ENCODE peak calls at places on chromosomes 13 and 19, in four cellular contexts. One of them, this sample, is unnamed.

GRCh38 chr13:73902296-73902695 is 231.9 kb downstream of the KLF12 start:
- DNase-seq in GM23338: no peak
- DNase-seq in cardiac muscle cell: no peak
- DNase-seq in osteoblast: no peak
- DNase-seq in this sample: no peak

GRCh38 chr13:27960362-27961226 is 8.5 kb downstream of the CDX2 start:
- DNase-seq in GM23338: peak
- DNase-seq in cardiac muscle cell: peak
- DNase-seq in osteoblast: peak
- DNase-seq in this sample: peak

GRCh38 chr19:13037718-13038117 is 42.4 kb downstream of the NFIX start:
- DNase-seq in GM23338: no peak
- DNase-seq in cardiac muscle cell: no peak
- DNase-seq in osteoblast: no peak
- DNase-seq in this sample: no peak

GRCh38 chr13:19713186-19713965 is 69.4 kb downstream of the PSPC1 start:
- DNase-seq in GM23338: no peak
- DNase-seq in cardiac muscle cell: peak
- DNase-seq in osteoblast: no peak
- DNase-seq in this sample: no peak

GRCh38 chr19:51690359-51691121 is 2.6 kb upstream of the SPACA6 start:
- DNase-seq in GM23338: peak
- DNase-seq in cardiac muscle cell: peak
- DNase-seq in osteoblast: peak
- DNase-seq in this sample: peak

GRCh38 chr19:30328096-30328495 is 44.1 kb upstream of the ZNF536 start:
- DNase-seq in GM23338: no peak
- DNase-seq in cardiac muscle cell: no peak
- DNase-seq in osteoblast: no peak
- DNase-seq in this sample: no peak

GRCh38 chr13:43331676-43332075 is 308.3 kb downstream of the DNAJC15 start:
- DNase-seq in GM23338: no peak
- DNase-seq in cardiac muscle cell: no peak
- DNase-seq in osteoblast: no peak
- DNase-seq in this sample: peak

GRCh38 chr13:113520571-113520970 is 30.1 kb upstream of the DCUN1D2 start:
- DNase-seq in GM23338: no peak
- DNase-seq in cardiac muscle cell: no peak
- DNase-seq in osteoblast: no peak
- DNase-seq in this sample: no peak

GRCh38 chr19:6753178-6754031 is 13.8 kb downstream of the SH2D3A start:
- DNase-seq in GM23338: peak
- DNase-seq in cardiac muscle cell: peak
- DNase-seq in osteoblast: peak
- DNase-seq in this sample: peak

GRCh38 chr13:67184247-67184646 is 45.9 kb downstream of the PCDH9 start:
- DNase-seq in GM23338: no peak
- DNase-seq in cardiac muscle cell: no peak
- DNase-seq in osteoblast: no peak
- DNase-seq in this sample: no peak

GRCh38 chr13:38693641-38694040 is 6.8 kb downstream of the FREM2 start:
- DNase-seq in GM23338: no peak
- DNase-seq in cardiac muscle cell: peak
- DNase-seq in osteoblast: no peak
- DNase-seq in this sample: no peak

GRCh38 chr19:30107351-30107750 is 165.3 kb downstream of the URI1 start:
- DNase-seq in GM23338: no peak
- DNase-seq in cardiac muscle cell: no peak
- DNase-seq in osteoblast: no peak
- DNase-seq in this sample: no peak

GRCh38 chr19:4868286-4868834 is 893 bp upstream of the PLIN3 start:
- DNase-seq in GM23338: no peak
- DNase-seq in cardiac muscle cell: no peak
- DNase-seq in osteoblast: peak
- DNase-seq in this sample: no peak

GRCh38 chr19:55486971-55487883 is 1.0 kb upstream of the SSC5D start:
- DNase-seq in GM23338: no peak
- DNase-seq in cardiac muscle cell: peak
- DNase-seq in osteoblast: peak
- DNase-seq in this sample: peak

GRCh38 chr19:47663435-47663910 is 49.7 kb upstream of the EHD2 start:
- DNase-seq in GM23338: no peak
- DNase-seq in cardiac muscle cell: no peak
- DNase-seq in osteoblast: peak
- DNase-seq in this sample: no peak

GRCh38 chr13:43036386-43037220 is 13.2 kb downstream of the DNAJC15 start:
- DNase-seq in GM23338: peak
- DNase-seq in cardiac muscle cell: no peak
- DNase-seq in osteoblast: no peak
- DNase-seq in this sample: peak

GRCh38 chr13:33206425-33206824 is 79.1 kb downstream of the STARD13 start:
- DNase-seq in GM23338: no peak
- DNase-seq in cardiac muscle cell: no peak
- DNase-seq in osteoblast: no peak
- DNase-seq in this sample: no peak

GRCh38 chr19:7978196-7978825 is 27.1 kb downstream of the ELAVL1 start:
- DNase-seq in GM23338: no peak
- DNase-seq in cardiac muscle cell: no peak
- DNase-seq in osteoblast: peak
- DNase-seq in this sample: no peak

GRCh38 chr13:110319774-110320509 is 12.9 kb downstream of the COL4A2 start:
- DNase-seq in GM23338: no peak
- DNase-seq in cardiac muscle cell: no peak
- DNase-seq in osteoblast: peak
- DNase-seq in this sample: no peak

GRCh38 chr13:111943229-111943795 is 123.6 kb upstream of the SOX1 start:
- DNase-seq in GM23338: no peak
- DNase-seq in cardiac muscle cell: no peak
- DNase-seq in osteoblast: no peak
- DNase-seq in this sample: no peak

GRCh38 chr13:78182813-78183212 is 264.2 kb upstream of the EDNRB start:
- DNase-seq in GM23338: no peak
- DNase-seq in cardiac muscle cell: no peak
- DNase-seq in osteoblast: no peak
- DNase-seq in this sample: no peak

GRCh38 chr19:39827216-39827615 is 6.7 kb downstream of the DYRK1B start:
- DNase-seq in GM23338: no peak
- DNase-seq in cardiac muscle cell: no peak
- DNase-seq in osteoblast: peak
- DNase-seq in this sample: no peak

GRCh38 chr19:35446194-35446593 is 1.9 kb upstream of the FFAR2 start:
- DNase-seq in GM23338: no peak
- DNase-seq in cardiac muscle cell: no peak
- DNase-seq in osteoblast: no peak
- DNase-seq in this sample: no peak

GRCh38 chr19:24032651-24033050 is 54.3 kb upstream of the ZNF254 start:
- DNase-seq in GM23338: no peak
- DNase-seq in cardiac muscle cell: no peak
- DNase-seq in osteoblast: no peak
- DNase-seq in this sample: no peak

GRCh38 chr19:24033308-24033961 is 53.6 kb upstream of the ZNF254 start:
- DNase-seq in GM23338: peak
- DNase-seq in cardiac muscle cell: peak
- DNase-seq in osteoblast: peak
- DNase-seq in this sample: peak

GRCh38 chr19:24029941-24030636 is 56.9 kb upstream of the ZNF254 start:
- DNase-seq in GM23338: peak
- DNase-seq in cardiac muscle cell: no peak
- DNase-seq in osteoblast: no peak
- DNase-seq in this sample: no peak

GRCh38 chr19:24033962-24034342 is 53.0 kb upstream of the ZNF254 start:
- DNase-seq in GM23338: peak
- DNase-seq in cardiac muscle cell: peak
- DNase-seq in osteoblast: peak
- DNase-seq in this sample: peak
- TF ChIP-seq CTCF in GM23338: no peak
- TF ChIP-seq CTCF in cardiac muscle cell: no peak
- TF ChIP-seq CTCF in osteoblast: no peak
- TF ChIP-seq CTCF in this sample: no peak

GRCh38 chr13:36880961-36881360 is 39.1 kb downstream of the SMAD9 start:
- DNase-seq in GM23338: no peak
- DNase-seq in cardiac muscle cell: no peak
- DNase-seq in osteoblast: no peak
- DNase-seq in this sample: no peak
- H3K27ac ChIP-seq in GM23338: no peak
- H3K27ac ChIP-seq in cardiac muscle cell: no peak
- H3K27ac ChIP-seq in osteoblast: no peak
- H3K27ac ChIP-seq in this sample: no peak

GRCh38 chr19:1860821-1861598 is 2.4 kb downstream of the KLF16 start:
- DNase-seq in GM23338: no peak
- DNase-seq in cardiac muscle cell: no peak
- DNase-seq in osteoblast: no peak
- DNase-seq in this sample: no peak
- H3K4me3 ChIP-seq in GM23338: peak
- H3K4me3 ChIP-seq in cardiac muscle cell: peak
- H3K4me3 ChIP-seq in osteoblast: peak
- H3K4me3 ChIP-seq in this sample: peak

GRCh38 chr13:52399708-52400107 is 6.3 kb downstream of the THSD1 start:
- DNase-seq in GM23338: peak
- DNase-seq in cardiac muscle cell: no peak
- DNase-seq in osteoblast: no peak
- DNase-seq in this sample: no peak
- TF ChIP-seq CTCF in GM23338: peak
- TF ChIP-seq CTCF in cardiac muscle cell: peak
- TF ChIP-seq CTCF in osteoblast: peak
- TF ChIP-seq CTCF in this sample: no peak

GRCh38 chr19:15934332-15935078 is at the start of gene CYP4F11:
- DNase-seq in GM23338: no peak
- DNase-seq in cardiac muscle cell: no peak
- DNase-seq in osteoblast: no peak
- DNase-seq in this sample: peak
- H3K27ac ChIP-seq in GM23338: no peak
- H3K27ac ChIP-seq in cardiac muscle cell: no peak
- H3K27ac ChIP-seq in osteoblast: no peak
- H3K27ac ChIP-seq in this sample: no peak

GRCh38 chr19:1237754-1238372 is at the start of gene CBARP:
- DNase-seq in GM23338: no peak
- DNase-seq in cardiac muscle cell: peak
- DNase-seq in osteoblast: peak
- DNase-seq in this sample: no peak
- H3K4me3 ChIP-seq in GM23338: peak
- H3K4me3 ChIP-seq in cardiac muscle cell: peak
- H3K4me3 ChIP-seq in osteoblast: peak
- H3K4me3 ChIP-seq in this sample: peak

DNA sequence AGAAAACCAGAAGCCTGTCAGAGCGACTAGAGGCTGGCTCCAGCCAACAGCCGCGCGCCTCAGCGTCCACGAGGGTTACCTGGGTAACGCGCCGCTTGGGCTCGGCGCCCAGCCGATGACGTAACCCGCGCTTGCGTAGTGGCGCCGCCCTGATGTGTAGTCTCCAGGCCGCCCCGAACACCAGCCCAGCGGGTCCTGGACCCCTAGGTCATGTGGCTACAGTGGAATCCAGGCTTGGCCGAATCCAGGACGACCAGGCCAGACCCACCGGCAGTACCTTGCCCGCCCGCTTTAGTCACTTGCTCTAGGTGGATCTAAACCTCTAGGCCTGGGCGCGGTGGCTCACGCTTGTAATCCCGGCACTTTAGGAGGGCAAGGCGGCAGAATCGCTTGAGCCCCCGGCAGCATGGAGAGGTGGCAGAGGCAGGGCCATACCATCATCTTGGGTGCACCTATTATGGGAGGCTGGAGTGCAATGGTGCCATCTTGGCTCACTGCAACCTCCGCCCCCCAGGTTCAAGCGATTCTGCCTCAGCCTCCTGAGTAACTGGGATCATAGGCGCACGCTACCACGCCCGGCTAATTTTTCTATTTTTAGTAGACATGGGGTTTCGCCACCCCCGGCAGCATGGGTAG is 7.2 kb upstream of the ZNF606 start:
- DNase-seq in GM23338: peak
- DNase-seq in cardiac muscle cell: peak
- DNase-seq in osteoblast: peak
- DNase-seq in this sample: peak
- TF ChIP-seq CTCF in GM23338: no peak
- TF ChIP-seq CTCF in cardiac muscle cell: no peak
- TF ChIP-seq CTCF in osteoblast: no peak
- TF ChIP-seq CTCF in this sample: no peak